ENCODE peak calls at places on chromosome 21, in nine cellular contexts. S, O, N, U, Y, Q, X, F and Z are unnamed samples.

GRCh38 chr21:41483415-41483814 is 24.5 kb downstream of the TMPRSS2 start:
- DNase-seq in S (no peak), N (no peak), F (no peak), X (no peak), O (no peak), Q (no peak), U (no peak), Y (no peak), Z (no peak)

GRCh38 chr21:26106562-26106961 is 64.0 kb downstream of the APP start:
- DNase-seq in S (no peak), X (no peak), Y (no peak), U (no peak), N (no peak), F (no peak), O (no peak), Q (no peak), Z (no peak)

GRCh38 chr21:15520811-15521643 is 208.8 kb upstream of the USP25 start:
- DNase-seq in O (no peak), N (no peak), Y (peak), S (no peak), F (no peak), U (no peak), X (no peak), Q (no peak), Z (no peak)

GRCh38 chr21:34243562-34243961 is 120.2 kb upstream of the KCNE2 start:
- DNase-seq in F (no peak), Q (no peak), U (peak), X (peak), N (peak), O (peak), S (peak), Y (peak), Z (no peak)

GRCh38 chr21:34693192-34693810 is 24.5 kb downstream of the CLIC6 start:
- DNase-seq in X (peak), Y (peak), N (peak), Q (peak), O (peak), S (peak), F (no peak), U (peak), Z (no peak)

GRCh38 chr21:41142051-41142795 is 25.7 kb upstream of the BACE2 start:
- DNase-seq in S (peak), O (peak), Y (no peak), F (peak), Q (peak), X (no peak), U (no peak), N (no peak), Z (no peak)

GRCh38 chr21:43611598-43612369 is 47.5 kb downstream of the HSF2BP start:
- DNase-seq in Q (no peak), U (peak), F (peak), O (peak), Y (peak), S (peak), X (peak), N (peak), Z (no peak)

GRCh38 chr21:41168391-41169257 is 664 bp downstream of the BACE2 start:
- DNase-seq in S (peak), Q (peak), Y (no peak), N (no peak), U (peak), X (peak), F (peak), O (peak), Z (no peak)

GRCh38 chr21:15797577-15798363 is 68.0 kb downstream of the USP25 start:
- DNase-seq in O (no peak), Y (no peak), Q (no peak), N (peak), F (no peak), S (no peak), U (no peak), X (no peak), Z (no peak)

GRCh38 chr21:25171438-25171837 is 435.8 kb downstream of the MRPL39 start:
- DNase-seq in U (no peak), Y (no peak), O (no peak), Q (no peak), F (no peak), S (no peak), N (no peak), X (no peak), Z (no peak)

GRCh38 chr21:9839011-9839661 is 682.2 kb upstream of the TPTE start:
- DNase-seq in N (peak), X (no peak), U (no peak), Y (no peak), F (no peak), S (no peak), Q (no peak), O (peak), Z (peak)

GRCh38 chr21:32888971-32889370 is 117.4 kb upstream of the PAXBP1 start:
- DNase-seq in Q (no peak), Y (no peak), X (no peak), F (no peak), N (no peak), O (no peak), S (no peak), U (no peak), Z (no peak)

GRCh38 chr21:15729674-15730483 is at the start of gene USP25:
- DNase-seq in X (peak), O (peak), Q (peak), Y (peak), N (peak), S (peak), F (peak), U (peak), Z (peak)

GRCh38 chr21:35559128-35559831 is 501.0 kb downstream of the SETD4 start:
- DNase-seq in Y (no peak), X (no peak), F (no peak), O (no peak), N (peak), S (no peak), Q (no peak), U (no peak), Z (no peak)

GRCh38 chr21:22201669-22202068 is 1203.5 kb downstream of the NCAM2 start:
- DNase-seq in Q (no peak), U (no peak), Y (no peak), N (no peak), O (no peak), X (no peak), S (no peak), F (no peak), Z (no peak)

GRCh38 chr21:31623664-31624063 is 35.8 kb upstream of the SOD1 start:
- DNase-seq in X (no peak), U (no peak), Y (peak), O (no peak), S (no peak), F (no peak), Q (no peak), N (peak), Z (no peak)
- TF ChIP-seq CTCF in X (no peak), U (no peak), Y (peak), O (peak), S (no peak), F (no peak), Q (no peak), N (peak), Z (peak)

DNA sequence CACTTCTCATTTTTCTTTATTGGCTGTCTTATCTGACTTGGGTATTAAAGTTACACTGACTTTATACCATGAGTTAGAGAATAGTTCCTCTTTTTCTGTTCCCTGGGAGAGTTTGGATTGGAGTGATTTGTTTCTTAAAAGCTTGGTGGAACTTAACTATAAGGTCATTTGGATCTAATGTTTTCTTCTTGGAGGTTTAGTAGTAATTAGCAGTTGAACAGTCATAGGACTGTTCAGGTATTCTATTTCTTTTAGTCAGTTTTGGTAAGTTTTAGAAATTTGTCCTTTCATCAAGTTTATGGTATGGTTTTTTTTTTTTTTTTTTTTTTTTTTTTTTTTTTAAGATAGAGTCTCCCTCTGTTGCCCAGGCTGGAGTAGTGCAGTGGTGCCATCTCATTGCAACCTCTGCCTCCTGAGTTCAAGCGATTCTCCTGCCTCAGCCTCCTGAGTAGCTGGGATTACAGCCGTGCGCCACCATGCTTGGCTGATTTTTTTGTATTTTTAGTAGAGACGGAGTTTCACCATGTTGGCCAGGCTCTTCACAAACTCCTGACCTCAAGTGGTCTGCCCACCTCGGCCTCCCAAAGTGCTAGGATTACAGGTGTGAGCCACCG is 6.3 kb downstream of the TTC3 start:
- DNase-seq in X (no peak), U (no peak), F (no peak), Q (no peak), Y (peak), N (peak), O (no peak), S (no peak), Z (no peak)
- TF ChIP-seq CTCF in X (peak), U (peak), F (no peak), Q (no peak), Y (peak), N (peak), O (peak), S (no peak), Z (no peak)

DNA sequence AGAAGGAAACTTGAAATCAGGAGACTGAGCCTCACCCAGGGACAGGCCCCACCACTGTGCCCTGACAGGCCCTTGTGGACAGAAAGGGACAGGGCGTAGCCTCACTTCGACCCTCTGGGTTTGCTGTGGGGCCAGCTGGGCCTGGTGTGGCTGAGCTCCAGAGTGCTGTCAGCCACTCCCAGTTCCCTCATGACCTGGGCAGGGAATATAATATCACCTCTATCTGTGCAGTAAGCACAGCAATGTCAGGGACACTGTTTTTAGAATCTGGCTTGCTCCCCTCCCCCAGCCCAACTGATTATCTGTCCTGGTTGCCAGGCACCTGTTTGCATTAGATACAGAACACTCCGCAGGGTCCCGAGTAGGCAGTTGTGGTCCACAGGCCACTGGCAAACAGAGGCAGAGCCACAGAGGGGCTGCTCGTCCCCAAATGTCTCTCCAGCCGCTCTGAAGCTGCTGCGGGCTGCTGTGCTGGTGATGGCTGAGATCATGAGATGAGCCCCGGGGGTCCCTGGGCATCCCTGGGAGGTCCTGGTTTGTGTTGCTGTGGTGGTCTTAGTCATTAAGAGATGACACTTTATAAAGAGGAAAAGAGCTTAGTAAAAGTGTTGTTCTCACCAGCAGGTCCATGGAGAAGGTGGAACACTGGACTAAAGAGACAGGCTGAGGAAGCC is 51.6 kb downstream of the ETS2 start:
- DNase-seq in O (no peak), X (peak), N (peak), Q (no peak), Y (no peak), F (no peak), U (no peak), S (no peak), Z (peak)
- TF ChIP-seq CTCF in O (peak), X (no peak), N (no peak), Q (no peak), Y (no peak), F (no peak), U (no peak), S (no peak), Z (no peak)

GRCh38 chr21:45768741-45769049 is 125.2 kb downstream of the PCBP3 start:
- DNase-seq in U (no peak), Y (no peak), Q (no peak), X (no peak), F (no peak), O (no peak), S (no peak), N (no peak), Z (no peak)
- TF ChIP-seq CTCF in U (no peak), Y (peak), Q (no peak), X (peak), F (no peak), O (peak), S (no peak), N (peak), Z (no peak)

DNA sequence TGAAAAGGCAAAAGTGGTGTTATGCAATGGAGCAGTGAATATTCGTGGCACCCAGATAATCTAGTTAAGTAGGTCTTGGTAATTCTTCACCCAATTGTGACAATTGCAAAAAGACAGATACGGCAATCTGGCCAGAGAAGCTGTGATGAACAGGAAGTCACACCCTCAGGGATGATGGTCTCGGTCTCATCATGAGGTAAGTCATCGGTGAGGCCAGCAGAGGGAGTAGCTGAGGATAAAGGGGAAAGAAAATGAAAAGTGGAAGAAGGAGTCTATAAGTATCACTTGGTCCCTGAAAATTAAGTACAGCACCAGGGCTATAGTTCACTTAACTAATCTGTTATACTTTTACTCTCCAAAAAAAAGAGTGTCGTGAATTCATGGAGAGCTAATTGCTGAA is 258.8 kb upstream of the NCAM2 start:
- DNase-seq in N (peak), S (no peak), U (no peak), F (no peak), Y (no peak), O (peak), Q (no peak), X (no peak), Z (no peak)
- TF ChIP-seq CTCF in N (no peak), S (no peak), U (no peak), F (no peak), Y (no peak), O (peak), Q (no peak), X (no peak), Z (peak)

GRCh38 chr21:45105906-45106485 is 31.6 kb downstream of the ADARB1 start:
- DNase-seq in O (no peak), N (no peak), X (no peak), Q (no peak), F (no peak), Y (no peak), S (no peak), U (no peak), Z (no peak)

GRCh38 chr21:45103966-45104520 is 29.7 kb downstream of the ADARB1 start:
- DNase-seq in Q (no peak), F (no peak), U (no peak), Y (no peak), S (no peak), X (no peak), O (no peak), N (no peak), Z (no peak)

GRCh38 chr21:45100866-45101265 is 26.5 kb downstream of the ADARB1 start:
- DNase-seq in X (no peak), F (no peak), N (no peak), U (no peak), S (no peak), O (no peak), Y (no peak), Q (no peak), Z (no peak)

GRCh38 chr21:45104560-45104959 is 30.2 kb downstream of the ADARB1 start:
- DNase-seq in Q (no peak), F (peak), N (no peak), X (no peak), U (peak), Y (no peak), S (no peak), O (no peak), Z (no peak)

DNA sequence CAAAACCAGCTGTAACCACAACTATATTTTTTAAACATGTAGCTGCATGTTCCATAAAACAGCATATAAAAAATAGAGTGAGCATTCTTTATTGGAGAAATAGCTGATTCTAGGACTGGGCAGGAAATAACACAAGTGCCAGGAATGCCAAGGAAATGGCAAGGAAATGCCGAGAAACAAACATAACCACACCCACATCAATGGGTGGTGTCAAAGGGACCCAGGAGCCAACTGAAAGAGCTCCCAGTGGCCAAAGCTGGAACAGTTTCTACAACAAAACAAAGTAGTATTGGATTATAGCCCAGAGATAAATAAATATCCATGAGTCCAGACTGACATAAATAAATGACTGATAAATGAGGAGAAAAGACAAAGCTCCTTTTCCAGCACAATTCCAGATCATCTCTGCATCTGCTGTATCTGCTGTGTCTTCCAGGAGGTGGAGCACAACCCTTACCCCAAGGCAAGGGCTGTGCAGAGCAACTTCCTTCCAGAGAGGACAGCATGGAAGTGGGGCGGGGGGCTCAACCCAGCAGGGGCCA is 28.1 kb downstream of the ADARB1 start:
- DNase-seq in X (no peak), S (peak), U (peak), Y (peak), Q (no peak), O (no peak), F (no peak), N (no peak), Z (no peak)
- TF ChIP-seq CTCF in X (peak), S (peak), U (peak), Y (peak), Q (no peak), O (peak), F (peak), N (peak), Z (peak)

DNA sequence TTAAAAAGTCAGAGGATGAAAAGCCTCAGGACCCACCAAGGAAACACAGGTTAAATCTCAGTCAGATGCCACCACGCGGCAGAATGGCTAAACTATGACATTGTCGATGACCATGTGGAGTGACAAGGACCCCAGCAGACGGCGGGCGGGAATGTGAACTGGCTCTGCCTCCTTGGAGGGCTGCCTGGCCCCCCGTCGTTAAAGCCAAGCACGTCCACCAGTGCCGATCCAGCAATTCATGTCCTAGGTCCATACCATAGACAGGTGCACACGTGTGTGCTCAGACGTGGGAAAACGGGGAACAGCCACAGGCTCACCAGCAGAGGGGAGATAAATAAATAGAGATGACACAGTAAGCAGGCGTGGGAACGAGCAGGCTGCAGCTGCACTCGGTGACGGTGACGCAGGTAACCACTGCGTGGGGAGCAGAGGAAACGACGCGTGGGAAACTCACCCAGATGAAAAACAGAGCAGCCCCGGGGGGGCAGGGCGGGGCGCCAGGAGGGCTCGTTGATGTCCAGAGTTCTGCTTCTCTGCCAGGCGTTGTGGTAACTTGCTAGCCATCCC is 28.3 kb upstream of the PCBP3 start:
- DNase-seq in Q (no peak), Y (peak), S (peak), F (no peak), N (peak), U (peak), O (peak), X (no peak), Z (no peak)
- TF ChIP-seq CTCF in Q (no peak), Y (peak), S (no peak), F (no peak), N (peak), U (no peak), O (no peak), X (no peak), Z (no peak)

GRCh38 chr21:42540396-42540795 is 26.7 kb downstream of the SLC37A1 start:
- DNase-seq in O (no peak), X (no peak), Y (no peak), N (no peak), U (no peak), Q (no peak), F (no peak), S (no peak), Z (no peak)

GRCh38 chr21:42538479-42539275 is 25.0 kb downstream of the SLC37A1 start:
- DNase-seq in S (no peak), Y (peak), U (no peak), N (no peak), X (no peak), Q (no peak), F (no peak), O (no peak), Z (no peak)

GRCh38 chr21:42541174-42541573 is 27.5 kb downstream of the SLC37A1 start:
- DNase-seq in Y (no peak), S (no peak), O (no peak), U (no peak), Q (no peak), X (no peak), F (no peak), N (no peak), Z (no peak)

GRCh38 chr21:42539342-42539741 is 25.7 kb downstream of the SLC37A1 start:
- DNase-seq in F (no peak), Q (no peak), S (no peak), X (no peak), U (no peak), O (no peak), Y (no peak), N (no peak), Z (no peak)

GRCh38 chr21:42539931-42540343 is 26.3 kb downstream of the SLC37A1 start:
- DNase-seq in Y (peak), X (peak), F (no peak), N (peak), Q (no peak), U (no peak), O (peak), S (no peak), Z (no peak)
- TF ChIP-seq CTCF in Y (peak), X (peak), F (no peak), N (peak), Q (no peak), U (no peak), O (peak), S (no peak), Z (peak)